ENCODE peak calls at places on chromosome 7, in five cellular contexts. D is activated naive CD8-positive, alpha-beta T cell treated with anti-CD3 and anti-CD28 coated beads, Interleukin-2, amount 50 U/mL, for 24 hours; O is foreskin keratinocyte; E is EL; S is neural progenitor cell. F is an unnamed sample.

GRCh38 chr7:27030393-27031001 is 65.3 kb downstream of the HOXA1 start:
- DNase-seq in D (no peak), O (peak; percentile 55), E (no peak), S (peak; percentile 28), F (no peak)

GRCh38 chr7:121456785-121457359 is 60.8 kb upstream of the FAM3C start:
- DNase-seq in D (no peak), O (no peak), E (no peak), S (no peak), F (no peak)

GRCh38 chr7:121643320-121643719 is 229.6 kb upstream of the PTPRZ1 start:
- DNase-seq in D (no peak), O (no peak), E (no peak), S (no peak), F (no peak)

GRCh38 chr7:80428161-80429054 is 83.5 kb downstream of the GNAT3 start:
- DNase-seq in D (no peak), O (peak; percentile 61), E (peak; percentile 66), S (peak; percentile 60), F (peak; percentile 45)

GRCh38 chr7:81769891-81770818 is at the start of gene HGF:
- DNase-seq in D (no peak), O (peak; percentile 17), E (peak; percentile 63), S (peak; percentile 47), F (no peak)

GRCh38 chr7:87220026-87220733 is 648 bp upstream of the TMEM243 start:
- DNase-seq in D (peak; percentile 88), O (peak; percentile 65), E (peak; percentile 82), S (peak; percentile 90), F (peak; percentile 84)

GRCh38 chr7:83072576-83073517 is 89.8 kb downstream of the PCLO start:
- DNase-seq in D (no peak), O (peak; percentile 66), E (no peak), S (no peak), F (no peak)

GRCh38 chr7:69782917-69783684 is 184.8 kb downstream of the AUTS2 start:
- DNase-seq in D (no peak), O (peak; percentile 8), E (no peak), S (no peak), F (peak; percentile 44)

GRCh38 chr7:52080493-52080892 is 763.9 kb upstream of the COBL start:
- DNase-seq in D (no peak), O (peak; percentile 1), E (no peak), S (no peak), F (no peak)

GRCh38 chr7:20229652-20230500 is 12.7 kb upstream of the MACC1 start:
- DNase-seq in D (no peak), O (peak; percentile 50), E (peak; percentile 84), S (no peak), F (no peak)

GRCh38 chr7:104848386-104848990 is 165.5 kb upstream of the KMT2E start:
- DNase-seq in D (peak; percentile 62), O (peak; percentile 20), E (peak; percentile 53), S (peak; percentile 80), F (peak; percentile 62)